ENCODE peak calls at places on chromosomes 7 and 10, in seven cellular contexts. U is memory B cell; J is naive thymus-derived CD8-positive, alpha-beta T cell; Q is myocyte; B is heart right ventricle; K is germinal center; D is activated CD4-positive, alpha-beta T cell treated with anti-CD3 and anti-CD28 coated beads, Interleukin-2, amount 10 ng/mL, durations not matched to agents 7 days and 5 days. T is an unnamed sample.

GRCh38 chr10:21212912-21213311 is 312.6 kb downstream of the SKIDA1 start:
- DNase-seq in B (no peak), J (no peak), D (no peak), Q (no peak), U (no peak), K (no peak), T (no peak)

GRCh38 chr10:6114758-6115410 is 26.1 kb downstream of the RBM17 start:
- DNase-seq in J (no peak), D (no peak), Q (peak), K (no peak), B (no peak), U (no peak), T (no peak)

GRCh38 chr7:120241973-120242372 is 31.0 kb upstream of the KCND2 start:
- DNase-seq in K (no peak), U (no peak), Q (no peak), D (no peak), J (no peak), B (no peak), T (no peak)

GRCh38 chr10:49606981-49607535 is 3.1 kb upstream of the SLC18A3 start:
- DNase-seq in U (peak), Q (peak), D (peak), K (peak), B (peak), J (peak), T (peak)

GRCh38 chr7:151451626-151452025 is 11.7 kb upstream of the CRYGN start:
- DNase-seq in B (no peak), K (no peak), J (no peak), D (no peak), Q (no peak), U (no peak), T (no peak)

GRCh38 chr10:77859200-77859864 is 67.2 kb downstream of the DLG5 start:
- DNase-seq in B (no peak), K (no peak), D (no peak), U (no peak), Q (no peak), J (no peak), T (no peak)

GRCh38 chr10:45000138-45000763 is 472 bp upstream of the ZNF22 start:
- DNase-seq in J (no peak), K (no peak), B (peak), Q (peak), D (no peak), U (no peak), T (peak)

GRCh38 chr7:25897261-25897782 is 254.7 kb upstream of the NFE2L3 start:
- DNase-seq in B (no peak), Q (no peak), D (no peak), J (no peak), U (no peak), K (no peak), T (no peak)

GRCh38 chr10:86342111-86342863 is 24.3 kb downstream of the GRID1 start:
- DNase-seq in U (no peak), K (no peak), D (no peak), J (no peak), Q (no peak), B (no peak), T (no peak)

GRCh38 chr7:113394856-113395255 is 276.5 kb upstream of the SMIM30 start:
- DNase-seq in Q (no peak), K (no peak), B (no peak), U (no peak), J (no peak), D (no peak), T (peak)

GRCh38 chr10:74963549-74963948 is 137.1 kb downstream of the KAT6B start:
- DNase-seq in Q (no peak), U (no peak), B (no peak), J (no peak), K (no peak), D (no peak), T (no peak)

GRCh38 chr7:1569016-1569415 is 816 bp downstream of the PSMG3 start:
- DNase-seq in K (no peak), Q (peak), D (peak), J (no peak), U (no peak), B (no peak), T (no peak)

GRCh38 chr7:35545831-35546230 is 149.1 kb downstream of the HERPUD2 start:
- DNase-seq in B (no peak), K (no peak), Q (no peak), U (no peak), J (no peak), D (no peak), T (peak)

GRCh38 chr7:150983893-150984368 is 5.8 kb upstream of the KCNH2 start:
- DNase-seq in B (no peak), D (peak), U (peak), K (no peak), J (no peak), Q (peak), T (no peak)

GRCh38 chr10:91200314-91201212 is 19.9 kb upstream of the PCGF5 start:
- DNase-seq in D (no peak), Q (no peak), U (no peak), B (no peak), J (no peak), K (no peak), T (no peak)

GRCh38 chr7:38107486-38107893 is 70.6 kb upstream of the STARD3NL start:
- DNase-seq in K (peak), J (peak), B (no peak), Q (peak), U (peak), D (peak), T (peak)

GRCh38 chr7:28706607-28707006 is 251.5 kb downstream of the TRIL start:
- DNase-seq in Q (no peak), J (no peak), D (no peak), B (no peak), U (no peak), K (no peak), T (no peak)

GRCh38 chr7:121908042-121908441 is 35.1 kb downstream of the PTPRZ1 start:
- DNase-seq in U (no peak), J (no peak), K (no peak), Q (no peak), B (no peak), D (no peak), T (no peak)

GRCh38 chr10:100696477-100696901 is 48.9 kb upstream of the PAX2 start:
- DNase-seq in B (no peak), Q (no peak), K (no peak), U (no peak), D (no peak), J (no peak), T (no peak)

GRCh38 chr10:36362257-36362656 is 720.2 kb upstream of the FZD8 start:
- DNase-seq in J (no peak), U (no peak), Q (no peak), D (no peak), B (no peak), K (no peak), T (no peak)

GRCh38 chr7:46352335-46352954 is 431.4 kb upstream of the IGFBP3 start:
- DNase-seq in D (peak), J (no peak), K (no peak), U (no peak), Q (peak), B (no peak), T (peak)

GRCh38 chr7:131124867-131125266 is 202.8 kb upstream of the MKLN1 start:
- DNase-seq in B (no peak), D (no peak), J (no peak), U (no peak), Q (no peak), K (no peak), T (no peak)

GRCh38 chr7:49433794-49434193 is 339.6 kb upstream of the VWC2 start:
- DNase-seq in K (no peak), D (no peak), B (no peak), J (no peak), U (no peak), Q (no peak), T (no peak)

GRCh38 chr10:131519723-131520122 is 208.2 kb upstream of the TCERG1L start:
- DNase-seq in Q (no peak), D (no peak), K (no peak), J (no peak), U (no peak), B (no peak), T (peak)

GRCh38 chr7:121126801-121127534 is 138.5 kb downstream of the CPED1 start:
- DNase-seq in J (no peak), B (no peak), K (no peak), U (no peak), Q (peak), D (no peak), T (no peak)

GRCh38 chr7:94375713-94376112 is 19.0 kb upstream of the COL1A2 start:
- DNase-seq in J (no peak), Q (peak), U (no peak), B (no peak), K (no peak), D (no peak), T (no peak)

GRCh38 chr10:122853665-122854313 is 8.1 kb upstream of the CUZD1 start:
- DNase-seq in U (no peak), D (no peak), Q (no peak), J (no peak), B (no peak), K (no peak), T (no peak)

GRCh38 chr10:133565441-133566294 is at the start of gene SYCE1:
- DNase-seq in B (peak), D (no peak), Q (no peak), J (no peak), K (peak), U (no peak), T (no peak)

GRCh38 chr7:80498481-80499349 is 13.1 kb downstream of the GNAT3 start:
- DNase-seq in U (no peak), J (no peak), Q (peak), D (no peak), B (no peak), K (no peak), T (no peak)